ENCODE peak calls at places on chromosomes 11 and 22, in nine cellular contexts. One of them, this sample, is unnamed.
A peak's percentile ranks its signal among the peaks of the same experiment; 100 is the strongest.

GRCh38 chr22:49099496-49100124 is 728.1 kb downstream of the BRD1 start:
- DNase-seq in bronchial epithelial cell: no peak
- DNase-seq in nephron progenitor cell: no peak
- DNase-seq in psoas muscle: peak; percentile 14
- DNase-seq in type B pancreatic cell: no peak
- DNase-seq in ovary: no peak
- DNase-seq in vagina: no peak
- DNase-seq in GM12864: no peak
- DNase-seq in cardiac muscle cell: no peak
- DNase-seq in this sample: no peak

GRCh38 chr22:17536269-17536668 is 27.0 kb upstream of the SLC25A18 start:
- DNase-seq in bronchial epithelial cell: no peak
- DNase-seq in nephron progenitor cell: no peak
- DNase-seq in psoas muscle: no peak
- DNase-seq in type B pancreatic cell: no peak
- DNase-seq in ovary: no peak
- DNase-seq in vagina: no peak
- DNase-seq in GM12864: no peak
- DNase-seq in cardiac muscle cell: peak; percentile 21
- DNase-seq in this sample: peak; percentile 20

GRCh38 chr22:42368379-42369249 is 63.6 kb downstream of the NFAM1 start:
- DNase-seq in bronchial epithelial cell: no peak
- DNase-seq in nephron progenitor cell: peak; percentile 47
- DNase-seq in psoas muscle: no peak
- DNase-seq in type B pancreatic cell: no peak
- DNase-seq in ovary: peak; percentile 51
- DNase-seq in vagina: no peak
- DNase-seq in GM12864: no peak
- DNase-seq in cardiac muscle cell: no peak
- DNase-seq in this sample: no peak

GRCh38 chr11:33292306-33292705 is 35.1 kb downstream of the HIPK3 start:
- DNase-seq in bronchial epithelial cell: no peak
- DNase-seq in nephron progenitor cell: peak; percentile 33
- DNase-seq in psoas muscle: no peak
- DNase-seq in type B pancreatic cell: no peak
- DNase-seq in ovary: no peak
- DNase-seq in vagina: no peak
- DNase-seq in GM12864: no peak
- DNase-seq in cardiac muscle cell: no peak
- DNase-seq in this sample: no peak

GRCh38 chr11:15199693-15200092 is 85.0 kb downstream of the INSC start:
- DNase-seq in bronchial epithelial cell: peak; percentile 82
- DNase-seq in nephron progenitor cell: no peak
- DNase-seq in psoas muscle: peak; percentile 83
- DNase-seq in type B pancreatic cell: no peak
- DNase-seq in ovary: no peak
- DNase-seq in vagina: no peak
- DNase-seq in GM12864: no peak
- DNase-seq in cardiac muscle cell: no peak
- DNase-seq in this sample: peak; percentile 56

GRCh38 chr11:77981346-77981947 is 13.0 kb downstream of the INTS4 start:
- DNase-seq in bronchial epithelial cell: no peak
- DNase-seq in nephron progenitor cell: no peak
- DNase-seq in psoas muscle: no peak
- DNase-seq in type B pancreatic cell: no peak
- DNase-seq in ovary: no peak
- DNase-seq in vagina: no peak
- DNase-seq in GM12864: no peak
- DNase-seq in cardiac muscle cell: peak; percentile 44
- DNase-seq in this sample: peak; percentile 4

GRCh38 chr11:7668911-7669310 is 4.4 kb downstream of the CYB5R2 start:
- DNase-seq in bronchial epithelial cell: peak; percentile 66
- DNase-seq in nephron progenitor cell: no peak
- DNase-seq in psoas muscle: no peak
- DNase-seq in type B pancreatic cell: no peak
- DNase-seq in ovary: no peak
- DNase-seq in vagina: no peak
- DNase-seq in GM12864: no peak
- DNase-seq in cardiac muscle cell: no peak
- DNase-seq in this sample: peak; percentile 27

GRCh38 chr22:24736526-24737050 is 37.9 kb downstream of the PIWIL3 start:
- DNase-seq in bronchial epithelial cell: no peak
- DNase-seq in nephron progenitor cell: no peak
- DNase-seq in psoas muscle: no peak
- DNase-seq in type B pancreatic cell: no peak
- DNase-seq in ovary: no peak
- DNase-seq in vagina: no peak
- DNase-seq in GM12864: no peak
- DNase-seq in cardiac muscle cell: no peak
- DNase-seq in this sample: no peak

GRCh38 chr11:102762414-102762813 is 18.0 kb downstream of the MMP10 start:
- DNase-seq in bronchial epithelial cell: peak; percentile 95
- DNase-seq in nephron progenitor cell: no peak
- DNase-seq in psoas muscle: no peak
- DNase-seq in type B pancreatic cell: no peak
- DNase-seq in ovary: no peak
- DNase-seq in vagina: no peak
- DNase-seq in GM12864: no peak
- DNase-seq in cardiac muscle cell: no peak
- DNase-seq in this sample: peak; percentile 69

GRCh38 chr11:11383995-11384394 is 30.9 kb upstream of the CSNK2A3 start:
- DNase-seq in bronchial epithelial cell: no peak
- DNase-seq in nephron progenitor cell: no peak
- DNase-seq in psoas muscle: no peak
- DNase-seq in type B pancreatic cell: no peak
- DNase-seq in ovary: no peak
- DNase-seq in vagina: no peak
- DNase-seq in GM12864: no peak
- DNase-seq in cardiac muscle cell: no peak
- DNase-seq in this sample: no peak

GRCh38 chr22:32990187-32990586 is 68.0 kb downstream of the SYN3 start:
- DNase-seq in bronchial epithelial cell: no peak
- DNase-seq in nephron progenitor cell: no peak
- DNase-seq in psoas muscle: no peak
- DNase-seq in type B pancreatic cell: no peak
- DNase-seq in ovary: no peak
- DNase-seq in vagina: peak; percentile 27
- DNase-seq in GM12864: no peak
- DNase-seq in cardiac muscle cell: no peak
- DNase-seq in this sample: no peak

GRCh38 chr11:95337175-95337957 is 106.4 kb upstream of the SESN3 start:
- DNase-seq in bronchial epithelial cell: peak; percentile 85
- DNase-seq in nephron progenitor cell: peak; percentile 22
- DNase-seq in psoas muscle: peak; percentile 79
- DNase-seq in type B pancreatic cell: no peak
- DNase-seq in ovary: peak; percentile 80
- DNase-seq in vagina: no peak
- DNase-seq in GM12864: peak; percentile 64
- DNase-seq in cardiac muscle cell: peak; percentile 82
- DNase-seq in this sample: peak; percentile 80

GRCh38 chr11:119624102-119624615 is 104.8 kb downstream of the NECTIN1 start:
- DNase-seq in bronchial epithelial cell: no peak
- DNase-seq in nephron progenitor cell: peak; percentile 21
- DNase-seq in psoas muscle: peak; percentile 48
- DNase-seq in type B pancreatic cell: no peak
- DNase-seq in ovary: no peak
- DNase-seq in vagina: no peak
- DNase-seq in GM12864: no peak
- DNase-seq in cardiac muscle cell: no peak
- DNase-seq in this sample: no peak
- TF ChIP-seq CTCF in bronchial epithelial cell: peak; percentile 33
- TF ChIP-seq CTCF in nephron progenitor cell: peak; percentile 81
- TF ChIP-seq CTCF in psoas muscle: peak; percentile 45
- TF ChIP-seq CTCF in type B pancreatic cell: peak; percentile 81
- TF ChIP-seq CTCF in ovary: no peak
- TF ChIP-seq CTCF in vagina: no peak
- TF ChIP-seq CTCF in GM12864: peak; percentile 61
- TF ChIP-seq CTCF in cardiac muscle cell: peak; percentile 45
- TF ChIP-seq CTCF in this sample: peak; percentile 44

GRCh38 chr11:12497431-12497830 is 120.1 kb downstream of the PARVA start:
- DNase-seq in bronchial epithelial cell: no peak
- DNase-seq in nephron progenitor cell: no peak
- DNase-seq in psoas muscle: no peak
- DNase-seq in type B pancreatic cell: peak; percentile 58
- DNase-seq in ovary: no peak
- DNase-seq in vagina: no peak
- DNase-seq in GM12864: no peak
- DNase-seq in cardiac muscle cell: no peak
- DNase-seq in this sample: no peak

GRCh38 chr11:12502041-12502440 is 124.7 kb downstream of the PARVA start:
- DNase-seq in bronchial epithelial cell: no peak
- DNase-seq in nephron progenitor cell: no peak
- DNase-seq in psoas muscle: no peak
- DNase-seq in type B pancreatic cell: peak; percentile 2
- DNase-seq in ovary: no peak
- DNase-seq in vagina: no peak
- DNase-seq in GM12864: no peak
- DNase-seq in cardiac muscle cell: peak; percentile 21
- DNase-seq in this sample: no peak

GRCh38 chr11:12499071-12499470 is 121.7 kb downstream of the PARVA start:
- DNase-seq in bronchial epithelial cell: no peak
- DNase-seq in nephron progenitor cell: no peak
- DNase-seq in psoas muscle: no peak
- DNase-seq in type B pancreatic cell: peak; percentile 7
- DNase-seq in ovary: no peak
- DNase-seq in vagina: no peak
- DNase-seq in GM12864: no peak
- DNase-seq in cardiac muscle cell: no peak
- DNase-seq in this sample: no peak

GRCh38 chr11:12494699-12495098 is 117.3 kb downstream of the PARVA start:
- DNase-seq in bronchial epithelial cell: no peak
- DNase-seq in nephron progenitor cell: no peak
- DNase-seq in psoas muscle: no peak
- DNase-seq in type B pancreatic cell: no peak
- DNase-seq in ovary: no peak
- DNase-seq in vagina: no peak
- DNase-seq in GM12864: no peak
- DNase-seq in cardiac muscle cell: peak; percentile 34
- DNase-seq in this sample: peak; percentile 85

DNA sequence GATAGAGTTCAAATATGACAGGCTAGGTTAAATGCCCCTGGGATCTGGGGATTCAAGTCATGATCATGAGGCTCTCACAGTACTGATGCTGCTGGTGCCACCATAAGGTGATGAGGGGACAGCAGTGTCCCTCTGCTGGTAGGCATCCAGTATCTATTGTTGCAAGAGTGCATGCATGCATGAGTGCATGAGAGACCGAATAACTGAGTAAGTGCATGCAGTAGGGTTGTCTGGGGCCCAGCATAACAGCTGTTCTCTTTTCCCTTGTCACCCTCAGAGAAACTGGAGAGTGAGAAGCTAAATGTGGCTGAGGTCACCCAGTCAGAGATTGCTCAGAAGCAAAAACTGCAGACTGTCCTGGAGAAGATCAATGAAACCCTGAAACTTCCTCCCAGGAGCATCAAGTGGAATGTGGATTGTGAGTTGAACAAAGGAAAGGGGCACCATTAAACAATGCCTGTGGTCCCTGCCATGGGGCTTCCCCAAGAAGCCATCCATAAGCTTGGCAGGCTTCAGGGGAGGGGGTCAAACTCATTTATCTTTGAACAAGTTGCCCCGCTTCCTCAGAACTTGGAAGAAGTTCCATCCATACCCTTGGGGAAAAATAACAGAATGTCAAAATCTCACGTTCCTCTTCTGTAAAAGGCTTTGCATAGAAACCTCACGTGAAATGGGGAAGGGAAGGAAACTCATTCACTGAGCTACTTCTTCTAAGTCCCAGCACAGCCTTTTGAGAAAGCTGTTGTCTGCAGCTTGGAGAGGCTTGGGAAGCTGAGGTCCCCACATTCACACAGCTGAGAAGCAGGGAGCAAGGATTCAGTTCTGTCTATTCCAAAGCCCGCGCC is 119.0 kb downstream of the PARVA start:
- DNase-seq in bronchial epithelial cell: no peak
- DNase-seq in nephron progenitor cell: no peak
- DNase-seq in psoas muscle: no peak
- DNase-seq in type B pancreatic cell: peak; percentile 8
- DNase-seq in ovary: no peak
- DNase-seq in vagina: no peak
- DNase-seq in GM12864: no peak
- DNase-seq in cardiac muscle cell: no peak
- DNase-seq in this sample: no peak
- TF ChIP-seq CTCF in bronchial epithelial cell: peak; percentile 22
- TF ChIP-seq CTCF in nephron progenitor cell: peak; percentile 11
- TF ChIP-seq CTCF in psoas muscle: peak; percentile 6
- TF ChIP-seq CTCF in type B pancreatic cell: peak; percentile 45
- TF ChIP-seq CTCF in ovary: no peak
- TF ChIP-seq CTCF in vagina: no peak
- TF ChIP-seq CTCF in GM12864: peak; percentile 12
- TF ChIP-seq CTCF in cardiac muscle cell: no peak
- TF ChIP-seq CTCF in this sample: no peak

DNA sequence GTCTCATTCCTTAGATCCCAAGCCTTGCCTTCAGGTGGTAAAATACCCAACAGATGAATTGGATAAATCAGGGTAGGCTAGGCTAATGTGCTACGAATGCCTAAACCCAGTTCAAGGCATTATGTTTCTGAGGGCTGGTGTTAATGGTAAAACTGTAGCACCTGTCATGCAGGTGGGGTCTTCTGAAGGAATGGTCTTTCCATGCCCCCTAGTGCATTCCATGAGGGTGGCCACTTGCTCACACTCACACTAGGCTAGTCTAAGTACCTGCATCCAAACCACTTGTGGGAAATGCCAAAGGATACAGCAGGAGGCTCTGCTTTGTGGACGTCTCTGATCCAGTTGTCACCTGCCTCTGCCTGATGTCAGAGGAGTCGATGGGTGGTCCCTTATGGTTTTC is 24.2 kb upstream of the UCP3 start:
- DNase-seq in bronchial epithelial cell: no peak
- DNase-seq in nephron progenitor cell: no peak
- DNase-seq in psoas muscle: no peak
- DNase-seq in type B pancreatic cell: no peak
- DNase-seq in ovary: no peak
- DNase-seq in vagina: no peak
- DNase-seq in GM12864: no peak
- DNase-seq in cardiac muscle cell: no peak
- DNase-seq in this sample: no peak
- TF ChIP-seq CTCF in bronchial epithelial cell: no peak
- TF ChIP-seq CTCF in nephron progenitor cell: no peak
- TF ChIP-seq CTCF in psoas muscle: no peak
- TF ChIP-seq CTCF in type B pancreatic cell: no peak
- TF ChIP-seq CTCF in ovary: no peak
- TF ChIP-seq CTCF in vagina: no peak
- TF ChIP-seq CTCF in GM12864: peak; percentile 29
- TF ChIP-seq CTCF in cardiac muscle cell: no peak
- TF ChIP-seq CTCF in this sample: no peak

DNA sequence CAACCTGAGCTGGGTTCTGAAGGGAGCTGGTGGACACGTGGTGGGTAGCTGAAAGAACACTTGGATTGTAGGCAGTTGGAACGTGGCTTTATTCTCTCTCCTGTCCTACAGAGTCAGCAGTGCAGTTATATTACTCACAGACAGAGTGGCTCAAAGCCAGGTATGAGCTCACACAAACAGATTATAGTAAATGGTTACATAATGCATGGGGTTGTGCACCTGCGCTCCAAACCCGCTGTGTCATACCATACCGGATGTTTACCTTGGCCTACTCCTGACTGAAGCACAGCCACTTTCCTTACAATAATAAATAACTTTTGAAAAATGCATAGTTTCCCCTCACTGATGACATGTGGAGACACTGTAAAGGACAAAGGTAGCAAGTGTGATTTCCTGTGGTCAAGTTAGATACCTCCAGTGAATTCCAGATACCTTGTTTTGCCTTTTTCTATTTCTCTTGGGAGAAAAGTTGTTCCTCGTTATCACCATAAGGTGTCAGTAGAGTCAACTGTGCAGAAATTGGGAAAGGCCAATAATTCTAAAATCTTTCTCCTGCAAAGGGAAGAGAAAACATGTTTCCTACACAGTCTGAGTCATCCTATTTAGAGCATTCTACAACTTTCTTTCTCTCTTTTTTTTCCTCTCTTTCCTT is 13.5 kb downstream of the MS4A6A start:
- DNase-seq in bronchial epithelial cell: peak; percentile 93
- DNase-seq in nephron progenitor cell: peak; percentile 4
- DNase-seq in psoas muscle: no peak
- DNase-seq in type B pancreatic cell: no peak
- DNase-seq in ovary: no peak
- DNase-seq in vagina: no peak
- DNase-seq in GM12864: no peak
- DNase-seq in cardiac muscle cell: peak; percentile 43
- DNase-seq in this sample: no peak
- TF ChIP-seq CTCF in bronchial epithelial cell: peak; percentile 52
- TF ChIP-seq CTCF in nephron progenitor cell: no peak
- TF ChIP-seq CTCF in psoas muscle: peak; percentile 28
- TF ChIP-seq CTCF in type B pancreatic cell: peak; percentile 49
- TF ChIP-seq CTCF in ovary: no peak
- TF ChIP-seq CTCF in vagina: peak; percentile 35
- TF ChIP-seq CTCF in GM12864: peak; percentile 47
- TF ChIP-seq CTCF in cardiac muscle cell: peak; percentile 43
- TF ChIP-seq CTCF in this sample: no peak

This sample was measured in fibroblast of the aortic adventitia.